ENCODE peak calls at places on chromosome 18, in nine cellular contexts. X, F, P, O, G, B, R, Q and W are unnamed samples.

GRCh38 chr18:6058941-6059340 is 163.6 kb upstream of the TMEM200C start:
- DNase-seq in F (no peak), O (no peak), R (no peak), Q (no peak), X (no peak), B (no peak), G (no peak), P (no peak), W (peak; percentile 54)

GRCh38 chr18:26225022-26225693 is 1.1 kb upstream of the TAF4B start:
- DNase-seq in G (no peak), B (no peak), F (no peak), R (no peak), O (no peak), Q (no peak), X (no peak), P (no peak), W (peak; percentile 14)

GRCh38 chr18:48715651-48716354 is 177.0 kb downstream of the CTIF start:
- DNase-seq in P (no peak), Q (peak; percentile 31), O (peak; percentile 23), R (no peak), B (peak; percentile 75), F (peak; percentile 7), G (no peak), X (no peak), W (no peak)

GRCh38 chr18:31738460-31739407 is 21.9 kb downstream of the SLC25A52 start:
- DNase-seq in F (no peak), Q (no peak), X (no peak), G (no peak), R (no peak), P (no peak), O (no peak), B (no peak), W (no peak)

GRCh38 chr18:25921677-25922421 is 168.6 kb downstream of the SS18 start:
- DNase-seq in B (no peak), F (peak; percentile 35), O (no peak), X (peak; percentile 1), G (peak; percentile 20), Q (peak; percentile 73), R (no peak), P (peak; percentile 57), W (peak; percentile 43)

GRCh38 chr18:24837065-24837464 is 376.6 kb downstream of the HRH4 start:
- DNase-seq in F (peak; percentile 7), B (no peak), O (no peak), R (no peak), X (no peak), G (no peak), Q (no peak), P (peak; percentile 16), W (peak; percentile 16)

GRCh38 chr18:31274915-31275314 is 43.0 kb upstream of the DSG1 start:
- DNase-seq in Q (no peak), B (peak; percentile 59), O (peak; percentile 62), G (no peak), F (peak; percentile 36), R (no peak), X (no peak), P (no peak), W (no peak)

GRCh38 chr18:9094307-9095226 is 7.9 kb upstream of the NDUFV2 start:
- DNase-seq in X (no peak), Q (no peak), P (no peak), B (no peak), O (no peak), R (no peak), F (peak; percentile 71), G (no peak), W (no peak)

GRCh38 chr18:58515175-58515574 is 113.7 kb downstream of the ALPK2 start:
- DNase-seq in Q (no peak), R (no peak), F (no peak), B (no peak), P (no peak), G (no peak), O (no peak), X (no peak), W (no peak)

GRCh38 chr18:57026316-57026715 is 120.6 kb upstream of the BOD1L2 start:
- DNase-seq in F (no peak), G (no peak), Q (no peak), P (no peak), X (no peak), B (no peak), R (no peak), O (no peak), W (no peak)

GRCh38 chr18:50334546-50335152 is 40.2 kb upstream of the SKA1 start:
- DNase-seq in G (peak; percentile 71), X (no peak), O (no peak), Q (peak; percentile 21), P (no peak), B (no peak), R (no peak), F (no peak), W (no peak)

GRCh38 chr18:76465630-76466409 is 29.2 kb downstream of the ZNF516 start:
- DNase-seq in X (no peak), G (no peak), B (no peak), F (no peak), Q (no peak), R (no peak), P (no peak), O (no peak), W (no peak)

GRCh38 chr18:12408247-12408869 is 629 bp downstream of the PRELID3A start:
- DNase-seq in P (peak; percentile 41), X (no peak), G (no peak), B (no peak), O (no peak), F (peak; percentile 46), Q (peak; percentile 57), R (no peak), W (no peak)

GRCh38 chr18:22713511-22713910 is 219.6 kb upstream of the RBBP8 start:
- DNase-seq in O (no peak), Q (no peak), G (no peak), R (no peak), X (no peak), F (no peak), P (no peak), B (no peak), W (no peak)

GRCh38 chr18:22710628-22711380 is 222.3 kb upstream of the RBBP8 start:
- DNase-seq in G (no peak), R (no peak), P (no peak), X (no peak), B (no peak), O (no peak), F (peak; percentile 71), Q (no peak), W (no peak)

GRCh38 chr18:22709288-22710060 is 223.7 kb upstream of the RBBP8 start:
- DNase-seq in X (no peak), O (no peak), R (no peak), G (no peak), F (peak; percentile 21), Q (no peak), B (no peak), P (no peak), W (no peak)

GRCh38 chr18:22711381-22711717 is 221.8 kb upstream of the RBBP8 start:
- DNase-seq in X (no peak), R (no peak), Q (no peak), O (no peak), B (no peak), P (no peak), F (no peak), G (no peak), W (no peak)
- H3K4me3 ChIP-seq in X (no peak overlapping the region), R (no peak overlapping the region), Q (no peak overlapping the region), O (peak overlapping the region; percentile 9), B (peak overlapping the region; percentile 53), P (no peak overlapping the region), F (no peak overlapping the region), G (no peak overlapping the region), W (no peak overlapping the region)

DNA sequence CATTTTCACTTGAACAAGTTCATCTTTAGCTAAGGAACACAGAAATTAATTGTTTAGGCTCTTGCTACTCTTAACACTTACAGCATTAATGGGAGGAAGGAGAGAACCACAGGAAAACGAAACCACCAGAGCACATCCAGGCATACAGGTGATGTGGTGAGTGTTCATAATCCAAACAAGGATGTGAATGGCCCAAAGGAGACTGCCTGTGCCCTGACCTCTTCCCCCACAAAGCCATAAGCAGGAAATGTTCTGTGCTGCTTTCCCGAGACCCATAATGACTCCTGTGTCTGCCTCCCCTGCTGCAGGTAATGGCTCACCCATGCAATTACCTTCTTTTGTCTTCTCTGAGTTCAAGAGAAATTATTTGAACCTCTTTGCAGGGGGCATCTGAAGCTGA is 295.9 kb upstream of the LINC00305 start:
- DNase-seq in B (no peak), P (no peak), G (no peak), O (no peak), Q (no peak), X (no peak), F (no peak), R (no peak), W (no peak)
- H3K4me3 ChIP-seq in B (no peak overlapping the region), P (no peak overlapping the region), G (no peak overlapping the region), O (no peak overlapping the region), Q (no peak overlapping the region), X (no peak overlapping the region), F (no peak overlapping the region), R (no peak overlapping the region), W (no peak overlapping the region)

GRCh38 chr18:72867721-72868665 is at the start of gene NETO1:
- DNase-seq in P (peak; percentile 19), B (no peak), F (no peak), O (no peak), Q (no peak), R (no peak), X (no peak), G (no peak), W (no peak)

GRCh38 chr18:72868666-72869661 is 1.2 kb upstream of the NETO1 start:
- DNase-seq in R (no peak), X (no peak), O (no peak), P (peak; percentile 44), F (no peak), B (no peak), G (no peak), Q (no peak), W (no peak)

GRCh38 chr18:72866901-72867701 is 686 bp downstream of the NETO1 start:
- DNase-seq in F (no peak), G (no peak), Q (no peak), R (no peak), O (no peak), B (no peak), P (peak; percentile 23), X (no peak), W (no peak)

GRCh38 chr18:72871091-72871490 is 3.3 kb upstream of the NETO1 start:
- DNase-seq in P (no peak), G (no peak), R (no peak), O (no peak), X (no peak), Q (no peak), B (no peak), F (no peak), W (no peak)

DNA sequence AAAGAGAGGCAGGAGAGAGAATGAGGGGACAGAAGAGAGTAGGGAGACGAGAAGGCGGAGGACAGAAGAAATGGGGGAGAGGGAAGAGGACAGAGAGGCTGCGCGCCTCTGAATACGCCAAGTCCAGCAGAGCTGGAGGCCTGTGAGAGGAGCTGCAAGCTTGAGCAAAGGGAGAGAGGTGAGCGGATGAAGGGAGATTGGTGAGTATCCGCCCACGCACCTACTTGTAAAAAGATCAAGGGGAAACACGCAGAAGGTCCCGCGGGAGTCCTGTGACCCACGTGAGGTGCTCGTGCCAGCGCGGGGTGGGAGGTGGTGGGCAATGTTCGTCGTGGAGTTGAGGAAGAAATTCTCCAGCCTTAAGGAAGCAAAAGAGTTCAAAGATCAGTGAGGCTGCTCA is 2.0 kb upstream of the NETO1 start:
- DNase-seq in P (no peak), X (no peak), Q (no peak), R (no peak), B (no peak), G (no peak), F (no peak), O (no peak), W (no peak)
- H3K4me3 ChIP-seq in P (peak overlapping the region; percentile 51), X (no peak overlapping the region), Q (no peak overlapping the region), R (no peak overlapping the region), B (no peak overlapping the region), G (no peak overlapping the region), F (peak overlapping the region; percentile 57), O (no peak overlapping the region), W (no peak overlapping the region)

GRCh38 chr18:908631-909621 is 4.3 kb downstream of the ADCYAP1 start:
- DNase-seq in O (no peak), Q (no peak), F (no peak), R (no peak), B (no peak), P (no peak), X (no peak), G (no peak), W (no peak)
- H3K4me3 ChIP-seq in O (peak overlapping the region; percentile 6), Q (no peak overlapping the region), F (peak overlapping the region; percentile 12), R (peak overlapping the region; percentile 9), B (peak overlapping the region; percentile 53), P (peak overlapping the region; percentile 2), X (no peak overlapping the region), G (no peak overlapping the region), W (no peak overlapping the region)